ENCODE peak calls at places on chromosome 22, in four cellular contexts. Z, X, A and Q are unnamed samples.

GRCh38 chr22:39278040-39278439 is 33.3 kb upstream of the PDGFB start:
- DNase-seq in A (peak; percentile 41), X (no peak), Z (no peak), Q (no peak)

GRCh38 chr22:28955817-28956216 is 72.4 kb downstream of the ZNRF3 start:
- DNase-seq in X (no peak), A (peak; percentile 29), Z (no peak), Q (no peak)

GRCh38 chr22:40385041-40385782 is 14.8 kb downstream of the SGSM3 start:
- DNase-seq in X (no peak), A (no peak), Z (no peak), Q (no peak)

GRCh38 chr22:33006220-33006954 is 51.8 kb downstream of the SYN3 start:
- DNase-seq in Z (no peak), A (no peak), X (no peak), Q (no peak)

GRCh38 chr22:39988386-39989114 is 6.2 kb upstream of the FAM83F start:
- DNase-seq in Z (no peak), A (no peak), X (no peak), Q (no peak)

GRCh38 chr22:29393019-29393608 is 4.7 kb upstream of the AP1B1 start:
- DNase-seq in A (no peak), X (no peak), Z (no peak), Q (no peak)

GRCh38 chr22:40156001-40156516 is 21.7 kb upstream of the TNRC6B start:
- DNase-seq in Z (no peak), X (peak; percentile 60), A (no peak), Q (no peak)

GRCh38 chr22:43014062-43014875 is 680 bp downstream of the PACSIN2 start:
- DNase-seq in Z (peak; percentile 34), X (no peak), A (no peak), Q (no peak)

GRCh38 chr22:38864361-38865191 is 7.4 kb downstream of the CBX6 start:
- DNase-seq in A (no peak), Z (no peak), X (no peak), Q (no peak)

GRCh38 chr22:47997052-47997568 is 1234.7 kb downstream of the TBC1D22A start:
- DNase-seq in A (no peak), X (no peak), Z (no peak), Q (no peak)

GRCh38 chr22:38291201-38291777 is 18.5 kb upstream of the TMEM184B start:
- DNase-seq in Z (no peak), X (no peak), A (no peak), Q (no peak)

GRCh38 chr22:24322522-24322921 is 51.9 kb downstream of the SPECC1L start:
- DNase-seq in A (peak; percentile 76), Z (no peak), X (no peak), Q (no peak)

GRCh38 chr22:27888310-27888709 is 30.7 kb downstream of the PITPNB start:
- DNase-seq in X (no peak), Z (no peak), A (no peak), Q (no peak)

GRCh38 chr22:24901448-24901847 is 45.0 kb downstream of the LHFPL7 start:
- DNase-seq in Z (no peak), A (no peak), X (no peak), Q (no peak)

GRCh38 chr22:32528984-32529982 is 54.7 kb downstream of the FBXO7 start:
- DNase-seq in A (peak; percentile 87), X (peak; percentile 72), Z (peak; percentile 72), Q (no peak)

GRCh38 chr22:26573026-26573662 is 16.8 kb downstream of the TPST2 start:
- DNase-seq in Z (no peak), A (peak; percentile 75), X (no peak), Q (no peak)

GRCh38 chr22:37314315-37315046 is 32.2 kb downstream of the CYTH4 start:
- DNase-seq in A (no peak), Z (no peak), X (no peak), Q (no peak)

GRCh38 chr22:37502342-37503182 is 16.4 kb upstream of the MFNG start:
- DNase-seq in X (no peak), A (no peak), Z (no peak), Q (no peak)

GRCh38 chr22:37370306-37370979 is 56.8 kb downstream of the ELFN2 start:
- DNase-seq in Z (no peak), A (no peak), X (no peak), Q (no peak)

GRCh38 chr22:48953103-48953720 is 874.5 kb downstream of the BRD1 start:
- DNase-seq in A (no peak), Z (no peak), X (no peak), Q (no peak)

GRCh38 chr22:23570681-23571080 is 9.4 kb downstream of the IGLL1 start:
- DNase-seq in A (no peak), X (no peak), Z (no peak), Q (no peak)

GRCh38 chr22:29209624-29209929 is 3.9 kb downstream of the EMID1 start:
- DNase-seq in Z (no peak), A (no peak), X (no peak), Q (no peak)

GRCh38 chr22:31489632-31490495 is at the start of gene EIF4ENIF1:
- DNase-seq in A (peak; percentile 85), Z (peak; percentile 74), X (peak; percentile 74), Q (peak; percentile 53)

GRCh38 chr22:31492151-31492550 is 2.5 kb upstream of the EIF4ENIF1 start:
- DNase-seq in Z (no peak), A (no peak), X (no peak), Q (no peak)

GRCh38 chr22:31488988-31489617 is 539 bp downstream of the EIF4ENIF1 start:
- DNase-seq in X (peak; percentile 9), Z (peak; percentile 24), A (peak; percentile 26), Q (no peak)

GRCh38 chr22:31491218-31491962 is 1.7 kb upstream of the EIF4ENIF1 start:
- DNase-seq in X (no peak), A (no peak), Z (no peak), Q (no peak)

GRCh38 chr22:31490496-31490925 is 869 bp upstream of the EIF4ENIF1 start:
- DNase-seq in X (peak; percentile 61), Z (peak; percentile 9), A (peak; percentile 80), Q (peak; percentile 47)
- TF ChIP-seq CTCF in X (peak; percentile 47), Z (no peak), A (peak; percentile 24), Q (peak; percentile 20)

GRCh38 chr22:17471901-17472566 is 91.3 kb upstream of the SLC25A18 start:
- DNase-seq in A (no peak), X (no peak), Z (no peak), Q (no peak)

GRCh38 chr22:17476838-17477237 is 86.5 kb upstream of the SLC25A18 start:
- DNase-seq in A (no peak), Z (no peak), X (no peak), Q (no peak)

GRCh38 chr22:17470880-17471500 is 92.3 kb upstream of the SLC25A18 start:
- DNase-seq in X (no peak), Z (no peak), A (no peak), Q (no peak)

GRCh38 chr22:17475318-17476212 is 87.7 kb upstream of the SLC25A18 start:
- DNase-seq in Z (no peak), X (no peak), A (no peak), Q (no peak)

GRCh38 chr22:17472886-17473285 is 90.4 kb upstream of the SLC25A18 start:
- DNase-seq in A (no peak), X (no peak), Z (no peak), Q (no peak)
- TF ChIP-seq CTCF in A (no peak), X (no peak), Z (no peak), Q (no peak)

DNA sequence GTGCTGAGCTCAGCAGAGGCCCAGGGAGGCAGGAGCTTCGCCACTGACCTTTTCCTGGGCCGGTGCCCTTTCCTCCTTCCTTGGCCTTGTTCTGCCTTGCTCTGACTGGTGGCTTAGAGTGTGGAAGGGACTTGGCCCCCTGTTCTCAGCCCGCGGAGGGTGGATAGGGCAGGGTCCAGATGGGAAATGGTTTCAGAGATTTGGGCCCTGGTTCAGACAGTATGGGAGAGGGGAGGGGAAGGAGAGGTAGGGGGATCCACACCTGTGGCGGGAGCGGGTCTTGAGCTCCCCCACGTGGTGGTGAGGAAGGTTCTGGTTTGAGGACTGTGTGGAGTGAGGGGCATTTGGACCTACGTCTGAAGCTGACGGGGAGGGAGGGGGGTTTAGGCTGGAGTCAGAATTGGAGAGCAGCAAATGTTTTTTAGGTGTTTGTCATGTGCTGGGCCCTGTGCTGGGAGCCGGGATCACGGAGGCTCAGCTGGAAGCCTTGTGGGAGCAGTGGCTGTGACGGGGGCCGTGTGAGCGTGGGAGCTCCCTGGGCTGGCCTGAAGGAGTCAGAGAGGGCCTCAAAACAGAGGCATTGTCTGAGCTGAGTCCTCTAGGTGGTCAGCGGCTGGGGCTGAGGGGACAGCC is 27.2 kb downstream of the SHANK3 start:
- DNase-seq in A (no peak), X (no peak), Z (no peak), Q (no peak)
- TF ChIP-seq CTCF in A (peak; percentile 9), X (peak; percentile 39), Z (peak; percentile 48), Q (no peak)

GRCh38 chr22:19948057-19948760 is 6.6 kb upstream of the TXNRD2 start:
- DNase-seq in A (no peak), Z (no peak), X (no peak), Q (no peak)
- TF ChIP-seq CTCF in A (no peak), Z (no peak), X (no peak), Q (no peak)

DNA sequence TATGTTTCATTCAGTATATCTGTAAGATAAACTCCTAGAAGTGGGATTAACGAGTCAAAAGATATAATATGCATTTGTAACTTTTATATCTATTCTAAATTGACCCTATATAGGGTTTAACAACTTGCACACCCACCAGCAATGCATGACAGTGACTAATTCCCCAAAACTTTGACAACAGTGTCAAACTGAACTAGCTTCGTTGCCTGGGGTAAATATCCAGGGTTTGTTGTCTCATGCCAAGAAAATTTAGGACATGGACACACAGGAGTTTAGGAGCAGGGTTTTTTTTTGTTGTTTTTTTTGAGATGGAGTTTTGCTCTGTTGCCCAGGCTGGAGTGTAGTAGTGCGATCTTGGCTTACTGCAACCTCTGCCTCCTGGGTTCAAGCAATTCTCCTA is 5.1 kb downstream of the SNU13 start:
- DNase-seq in Z (no peak), A (peak; percentile 23), X (no peak), Q (no peak)
- TF ChIP-seq CTCF in Z (no peak), A (no peak), X (no peak), Q (no peak)

DNA sequence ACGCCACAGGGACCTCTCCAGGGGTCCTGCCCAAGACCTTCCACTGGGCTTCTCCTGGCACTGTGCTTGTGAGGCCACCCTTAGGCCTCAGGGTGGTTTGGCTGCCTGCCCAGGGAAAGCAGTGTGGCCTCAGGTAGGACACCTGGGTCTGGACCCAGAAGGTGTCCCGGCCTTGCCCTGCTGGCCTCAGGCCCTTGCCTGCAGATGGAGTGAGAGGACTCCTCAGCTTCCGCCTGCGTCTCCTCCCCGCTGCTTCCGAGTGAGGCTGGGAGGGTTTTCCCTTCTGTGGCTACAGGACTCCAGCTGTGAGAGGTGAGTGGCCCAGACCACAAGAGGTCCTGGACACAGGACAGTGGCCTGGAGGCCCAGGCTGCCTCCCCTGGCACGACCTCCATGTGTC is 60.4 kb downstream of the WNT7B start:
- DNase-seq in X (no peak), Z (no peak), A (no peak), Q (no peak)
- TF ChIP-seq CTCF in X (no peak), Z (no peak), A (no peak), Q (no peak)

DNA sequence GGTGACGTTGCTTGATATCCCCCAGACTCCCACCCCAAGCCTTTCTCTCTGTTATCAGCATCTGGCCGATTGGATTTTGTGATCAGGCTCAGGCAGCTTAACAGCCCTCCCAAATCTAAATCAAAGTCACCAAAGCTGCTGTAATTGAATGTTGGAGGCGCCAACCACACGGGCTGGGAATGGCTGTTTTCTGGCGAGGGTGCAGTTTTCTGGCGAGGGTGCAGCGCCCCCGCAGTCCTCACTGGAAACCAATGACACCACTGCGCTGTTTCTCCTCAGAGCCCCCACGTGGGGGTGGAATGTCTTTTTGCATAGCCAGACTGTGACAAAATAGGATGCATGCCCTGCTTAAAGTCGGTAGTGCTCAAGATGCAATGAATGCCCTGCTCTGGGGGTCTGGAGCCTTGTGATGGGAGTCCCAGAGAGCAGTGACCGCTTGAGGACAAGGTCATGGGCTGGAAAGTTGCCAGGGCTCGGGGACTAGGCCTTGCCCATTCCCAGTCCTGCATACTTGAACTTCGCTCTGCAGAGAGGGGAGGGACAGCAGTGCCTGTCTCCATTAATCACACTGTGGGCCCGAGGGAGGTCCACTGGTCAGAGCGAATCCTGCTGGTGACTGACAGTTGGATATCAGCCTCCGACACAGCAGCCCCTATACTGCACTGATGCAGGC is 105.3 kb downstream of the MORC2 start:
- DNase-seq in X (no peak), Z (no peak), A (no peak), Q (no peak)
- TF ChIP-seq CTCF in X (peak; percentile 8), Z (no peak), A (no peak), Q (no peak)